ENCODE peak calls at places on chromosomes 2 and 18, in four cellular contexts. One of them, this sample, is unnamed.

GRCh38 chr2:62176771-62177170 is 19.1 kb upstream of the B3GNT2 start:
- DNase-seq in heart left ventricle: no peak
- DNase-seq in fibroblast of lung: no peak
- DNase-seq in MM.1S: no peak
- DNase-seq in this sample: no peak

GRCh38 chr18:48319796-48320638 is 89.2 kb downstream of the ZBTB7C start:
- DNase-seq in heart left ventricle: no peak
- DNase-seq in MM.1S: no peak
- DNase-seq in fibroblast of lung: peak; percentile 67
- DNase-seq in this sample: peak; percentile 57

GRCh38 chr2:26144953-26145680 is 27.8 kb upstream of the GAREM2 start:
- DNase-seq in heart left ventricle: peak; percentile 58
- DNase-seq in MM.1S: peak; percentile 67
- DNase-seq in fibroblast of lung: peak; percentile 37
- DNase-seq in this sample: peak; percentile 69

GRCh38 chr2:30235008-30235655 is 3.8 kb downstream of the LBH start:
- DNase-seq in heart left ventricle: no peak
- DNase-seq in fibroblast of lung: peak; percentile 58
- DNase-seq in MM.1S: no peak
- DNase-seq in this sample: no peak

GRCh38 chr18:14912967-14913366 is 165.0 kb downstream of the ANKRD30B start:
- DNase-seq in heart left ventricle: no peak
- DNase-seq in fibroblast of lung: no peak
- DNase-seq in MM.1S: no peak
- DNase-seq in this sample: no peak

GRCh38 chr2:237563816-237564215 is 2.6 kb upstream of the PRLH start:
- DNase-seq in fibroblast of lung: peak; percentile 41
- DNase-seq in heart left ventricle: no peak
- DNase-seq in MM.1S: no peak
- DNase-seq in this sample: peak; percentile 50

GRCh38 chr2:196136151-196136550 is 35.2 kb downstream of the STK17B start:
- DNase-seq in heart left ventricle: no peak
- DNase-seq in fibroblast of lung: peak; percentile 37
- DNase-seq in MM.1S: no peak
- DNase-seq in this sample: no peak

GRCh38 chr2:54502731-54503130 is 46.6 kb downstream of the SPTBN1 start:
- DNase-seq in MM.1S: no peak
- DNase-seq in heart left ventricle: no peak
- DNase-seq in fibroblast of lung: no peak
- DNase-seq in this sample: no peak

GRCh38 chr2:124649001-124649400 is 623.9 kb downstream of the CNTNAP5 start:
- DNase-seq in heart left ventricle: no peak
- DNase-seq in fibroblast of lung: no peak
- DNase-seq in MM.1S: no peak
- DNase-seq in this sample: no peak

GRCh38 chr2:5121106-5121505 is 571.1 kb upstream of the SOX11 start:
- DNase-seq in MM.1S: no peak
- DNase-seq in fibroblast of lung: no peak
- DNase-seq in heart left ventricle: no peak
- DNase-seq in this sample: peak; percentile 7

GRCh38 chr2:67186871-67187270 is 210.3 kb upstream of the ETAA1 start:
- DNase-seq in MM.1S: no peak
- DNase-seq in fibroblast of lung: no peak
- DNase-seq in heart left ventricle: no peak
- DNase-seq in this sample: no peak

GRCh38 chr2:127261835-127262234 is 32.1 kb downstream of the ERCC3 start:
- DNase-seq in fibroblast of lung: peak; percentile 28
- DNase-seq in MM.1S: no peak
- DNase-seq in heart left ventricle: no peak
- DNase-seq in this sample: peak; percentile 66

GRCh38 chr18:52200406-52200805 is 139.6 kb upstream of the DCC start:
- DNase-seq in heart left ventricle: no peak
- DNase-seq in fibroblast of lung: no peak
- DNase-seq in MM.1S: no peak
- DNase-seq in this sample: no peak

GRCh38 chr2:71611247-71611646 is 157.9 kb downstream of the DYSF start:
- DNase-seq in MM.1S: no peak
- DNase-seq in fibroblast of lung: no peak
- DNase-seq in heart left ventricle: no peak
- DNase-seq in this sample: no peak

GRCh38 chr2:105090091-105090490 is 52.2 kb downstream of the MRPS9 start:
- DNase-seq in heart left ventricle: no peak
- DNase-seq in MM.1S: no peak
- DNase-seq in fibroblast of lung: no peak
- DNase-seq in this sample: no peak

GRCh38 chr2:42754021-42754775 is 9.7 kb downstream of the OXER1 start:
- DNase-seq in MM.1S: no peak
- DNase-seq in fibroblast of lung: peak; percentile 38
- DNase-seq in heart left ventricle: peak; percentile 52
- DNase-seq in this sample: peak; percentile 29

GRCh38 chr2:201971516-201972228 is 62.0 kb upstream of the FZD7 start:
- DNase-seq in MM.1S: no peak
- DNase-seq in heart left ventricle: no peak
- DNase-seq in fibroblast of lung: peak; percentile 71
- DNase-seq in this sample: no peak

GRCh38 chr2:230330206-230330605 is 3.2 kb downstream of the SP140L start:
- DNase-seq in heart left ventricle: no peak
- DNase-seq in MM.1S: no peak
- DNase-seq in fibroblast of lung: no peak
- DNase-seq in this sample: no peak

GRCh38 chr18:74342416-74343043 is 26.9 kb downstream of the C18orf63 start:
- DNase-seq in heart left ventricle: no peak
- DNase-seq in fibroblast of lung: peak; percentile 51
- DNase-seq in MM.1S: peak; percentile 68
- DNase-seq in this sample: peak; percentile 90

GRCh38 chr2:174606336-174606735 is 8.7 kb upstream of the WIPF1 start:
- DNase-seq in heart left ventricle: no peak
- DNase-seq in MM.1S: no peak
- DNase-seq in fibroblast of lung: peak; percentile 83
- DNase-seq in this sample: peak; percentile 72

GRCh38 chr2:184549153-184549552 is 49.2 kb upstream of the ZNF804A start:
- DNase-seq in fibroblast of lung: no peak
- DNase-seq in MM.1S: no peak
- DNase-seq in heart left ventricle: no peak
- DNase-seq in this sample: no peak

GRCh38 chr2:223222397-223222796 is 170.4 kb downstream of the KCNE4 start:
- DNase-seq in heart left ventricle: no peak
- DNase-seq in MM.1S: no peak
- DNase-seq in fibroblast of lung: peak; percentile 52
- DNase-seq in this sample: no peak

GRCh38 chr2:166417669-166418068 is 41.9 kb upstream of the SCN9A start:
- DNase-seq in heart left ventricle: no peak
- DNase-seq in fibroblast of lung: peak; percentile 63
- DNase-seq in MM.1S: peak; percentile 33
- DNase-seq in this sample: peak; percentile 74

GRCh38 chr18:57951999-57952774 is 91.8 kb upstream of the NEDD4L start:
- DNase-seq in fibroblast of lung: peak; percentile 20
- DNase-seq in heart left ventricle: no peak
- DNase-seq in MM.1S: no peak
- DNase-seq in this sample: peak; percentile 21

GRCh38 chr2:191304939-191305875 is 60.0 kb downstream of the MYO1B start:
- DNase-seq in MM.1S: no peak
- DNase-seq in fibroblast of lung: peak; percentile 90
- DNase-seq in heart left ventricle: peak; percentile 85
- DNase-seq in this sample: peak; percentile 95

GRCh38 chr2:191303349-191304005 is 58.3 kb downstream of the MYO1B start:
- DNase-seq in heart left ventricle: no peak
- DNase-seq in fibroblast of lung: no peak
- DNase-seq in MM.1S: no peak
- DNase-seq in this sample: no peak

GRCh38 chr2:191301971-191302370 is 56.8 kb downstream of the MYO1B start:
- DNase-seq in fibroblast of lung: no peak
- DNase-seq in MM.1S: no peak
- DNase-seq in heart left ventricle: no peak
- DNase-seq in this sample: no peak

GRCh38 chr2:191299866-191300265 is 54.7 kb downstream of the MYO1B start:
- DNase-seq in heart left ventricle: no peak
- DNase-seq in MM.1S: no peak
- DNase-seq in fibroblast of lung: no peak
- DNase-seq in this sample: no peak

DNA sequence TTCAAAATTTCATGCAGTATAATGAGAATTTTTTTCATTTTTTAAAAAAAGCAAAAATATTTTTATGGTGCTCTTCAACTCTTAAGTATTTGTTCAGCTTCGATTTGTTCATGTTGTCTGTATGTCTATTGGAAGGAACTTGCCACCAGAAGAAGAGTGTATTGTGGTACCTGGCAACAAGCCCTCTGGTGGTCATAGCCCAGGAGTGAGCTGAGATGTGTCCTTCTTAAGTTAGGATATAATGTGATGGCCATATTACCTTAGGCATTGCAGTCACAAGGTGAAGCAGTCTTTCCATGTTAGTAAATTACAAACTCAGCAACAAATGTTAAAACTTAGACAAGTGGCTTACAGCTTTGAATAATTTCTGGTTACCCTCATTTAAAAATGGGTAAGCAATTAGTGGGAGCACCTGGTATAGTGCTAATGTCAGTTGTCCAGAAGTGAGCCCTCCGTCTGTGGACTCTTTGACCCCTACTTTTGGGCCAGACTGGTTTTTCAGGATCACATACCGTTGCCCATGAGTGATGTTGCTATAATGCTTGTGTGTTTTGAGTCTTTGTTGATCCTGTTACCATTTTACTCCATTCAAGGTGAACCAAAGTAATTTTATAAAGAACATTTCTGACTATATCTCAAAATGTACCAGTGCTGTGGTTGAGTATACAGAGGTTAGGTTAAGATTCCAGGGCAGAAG is 57.4 kb downstream of the MYO1B start:
- DNase-seq in fibroblast of lung: no peak
- DNase-seq in MM.1S: peak; percentile 20
- DNase-seq in heart left ventricle: no peak
- DNase-seq in this sample: peak; percentile 50
- H3K4me3 ChIP-seq in fibroblast of lung: no peak overlapping the region
- H3K4me3 ChIP-seq in MM.1S: no peak overlapping the region
- H3K4me3 ChIP-seq in heart left ventricle: no peak overlapping the region
- H3K4me3 ChIP-seq in this sample: no peak overlapping the region

DNA sequence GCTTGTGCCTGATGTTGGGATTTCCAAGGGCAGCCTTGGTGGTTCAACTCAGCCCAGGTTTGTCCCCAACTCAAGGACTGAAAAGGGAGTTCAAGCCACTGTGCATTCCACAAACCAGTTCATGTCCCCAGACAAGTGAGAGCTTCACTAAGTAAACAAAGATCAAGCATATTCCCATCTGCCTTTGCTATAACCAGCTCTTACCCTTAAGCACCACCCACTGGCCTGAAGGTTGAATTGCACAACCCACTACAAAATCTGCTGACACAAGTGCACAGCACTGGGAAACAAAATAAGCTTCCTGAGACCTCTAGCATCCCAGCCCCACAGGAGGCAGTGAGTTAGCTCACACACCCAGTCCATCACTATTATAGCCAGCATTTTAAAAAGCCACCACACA is 516.7 kb downstream of the NR4A2 start:
- DNase-seq in heart left ventricle: no peak
- DNase-seq in fibroblast of lung: peak; percentile 6
- DNase-seq in MM.1S: peak; percentile 50
- DNase-seq in this sample: peak; percentile 0
- TF ChIP-seq CTCF in heart left ventricle: no peak
- TF ChIP-seq CTCF in fibroblast of lung: no peak
- TF ChIP-seq CTCF in MM.1S: peak; percentile 72
- TF ChIP-seq CTCF in this sample: no peak

GRCh38 chr2:9143264-9143815 is 63.3 kb upstream of the ASAP2 start:
- DNase-seq in MM.1S: no peak
- DNase-seq in heart left ventricle: no peak
- DNase-seq in fibroblast of lung: no peak
- DNase-seq in this sample: no peak
- H3K4me3 ChIP-seq in MM.1S: peak overlapping the region; percentile 40
- H3K4me3 ChIP-seq in heart left ventricle: no peak overlapping the region
- H3K4me3 ChIP-seq in fibroblast of lung: no peak overlapping the region
- H3K4me3 ChIP-seq in this sample: peak overlapping the region; percentile 33

GRCh38 chr18:27361477-27361876 is 176.4 kb upstream of the CHST9 start:
- DNase-seq in fibroblast of lung: no peak
- DNase-seq in MM.1S: no peak
- DNase-seq in heart left ventricle: no peak
- DNase-seq in this sample: no peak

GRCh38 chr18:27366151-27366550 is 181.0 kb upstream of the CHST9 start:
- DNase-seq in MM.1S: no peak
- DNase-seq in fibroblast of lung: no peak
- DNase-seq in heart left ventricle: no peak
- DNase-seq in this sample: no peak

GRCh38 chr18:27363918-27364317 is 178.8 kb upstream of the CHST9 start:
- DNase-seq in heart left ventricle: no peak
- DNase-seq in fibroblast of lung: peak; percentile 20
- DNase-seq in MM.1S: no peak
- DNase-seq in this sample: peak; percentile 43
- TF ChIP-seq CTCF in heart left ventricle: peak; percentile 41
- TF ChIP-seq CTCF in fibroblast of lung: no peak
- TF ChIP-seq CTCF in MM.1S: peak; percentile 19
- TF ChIP-seq CTCF in this sample: peak; percentile 43

DNA sequence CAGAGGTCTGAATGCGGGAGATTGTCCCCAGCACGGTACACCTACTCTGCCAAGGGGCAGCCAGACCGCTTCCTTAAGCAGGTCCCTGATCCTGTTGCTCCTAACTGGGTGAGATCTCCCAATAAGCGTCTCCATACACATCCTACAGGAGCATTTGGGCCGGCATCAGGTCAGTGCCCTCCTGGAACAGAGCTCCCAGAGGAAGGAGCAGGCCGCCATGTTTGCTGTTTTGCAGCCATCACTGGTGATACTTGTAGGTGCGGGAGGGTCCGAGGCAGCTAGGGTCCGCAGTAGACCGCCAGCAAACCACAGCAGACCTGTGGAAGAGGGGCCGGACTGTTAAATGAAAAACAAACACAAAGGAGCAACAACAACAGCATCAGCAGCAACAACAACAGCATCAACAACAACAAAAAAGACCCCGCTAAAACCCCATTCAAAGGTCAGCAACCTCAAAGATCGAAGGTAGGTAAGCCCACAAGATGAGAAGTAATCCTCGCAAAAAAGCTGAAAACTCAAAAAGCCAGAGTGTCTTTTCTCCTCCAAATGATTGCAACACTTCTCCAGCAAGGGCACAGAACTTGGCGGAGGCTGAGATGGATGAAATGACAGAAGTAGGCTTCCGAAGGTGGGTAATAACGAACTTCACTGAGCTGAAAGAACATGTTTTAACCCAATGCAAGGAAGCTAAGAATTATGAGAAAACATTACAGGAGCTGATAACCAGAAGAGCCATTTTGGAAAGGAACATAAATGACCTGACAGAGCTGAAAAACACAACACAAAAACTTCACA is 79.0 kb upstream of the CDH7 start:
- DNase-seq in heart left ventricle: no peak
- DNase-seq in fibroblast of lung: no peak
- DNase-seq in MM.1S: no peak
- DNase-seq in this sample: no peak
- H3K4me3 ChIP-seq in heart left ventricle: no peak overlapping the region
- H3K4me3 ChIP-seq in fibroblast of lung: no peak overlapping the region
- H3K4me3 ChIP-seq in MM.1S: no peak overlapping the region
- H3K4me3 ChIP-seq in this sample: no peak overlapping the region

DNA sequence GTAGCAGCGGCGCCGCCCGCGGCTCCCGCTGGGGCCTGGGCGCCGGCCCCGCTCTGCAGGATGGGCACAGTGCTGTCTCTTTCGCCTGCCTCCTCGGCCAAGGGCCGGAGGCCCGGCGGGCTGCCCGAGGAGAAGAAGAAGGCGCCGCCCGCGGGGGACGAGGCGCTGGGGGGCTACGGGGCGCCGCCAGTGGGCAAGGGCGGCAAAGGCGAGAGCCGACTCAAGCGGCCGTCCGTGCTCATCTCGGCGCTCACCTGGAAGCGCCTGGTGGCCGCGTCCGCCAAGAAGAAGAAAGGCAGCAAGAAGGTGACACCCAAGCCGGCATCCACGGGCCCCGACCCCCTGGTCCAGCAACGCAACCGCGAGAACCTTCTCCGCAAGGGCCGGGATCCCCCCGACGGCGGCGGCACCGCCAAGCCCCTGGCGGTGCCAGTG is 312 bp downstream of the CDK5R2 start:
- DNase-seq in heart left ventricle: no peak
- DNase-seq in fibroblast of lung: no peak
- DNase-seq in MM.1S: no peak
- DNase-seq in this sample: no peak
- TF ChIP-seq CTCF in heart left ventricle: no peak
- TF ChIP-seq CTCF in fibroblast of lung: no peak
- TF ChIP-seq CTCF in MM.1S: no peak
- TF ChIP-seq CTCF in this sample: no peak

This sample was measured in choroid plexus epithelial cell.